ENCODE peak calls at places on chromosome 5, in six cellular contexts. G, Y, O, L, T and Z are unnamed samples.

GRCh38 chr5:171175746-171176145 is 133.3 kb upstream of the TLX3 start:
- DNase-seq in O (no peak), Y (no peak), L (no peak), T (no peak), G (no peak), Z (no peak)

GRCh38 chr5:74232281-74232680 is 408.2 kb downstream of the ENC1 start:
- DNase-seq in O (no peak), G (no peak), Y (peak; percentile 83), L (no peak), T (no peak), Z (no peak)

GRCh38 chr5:56475689-56476486 is 242.8 kb upstream of the ANKRD55 start:
- DNase-seq in Y (no peak), G (no peak), L (no peak), T (no peak), O (no peak), Z (no peak)

GRCh38 chr5:2239237-2239910 is 356.6 kb upstream of the IRX4 start:
- DNase-seq in L (no peak), T (no peak), Y (no peak), O (no peak), G (no peak), Z (no peak)

GRCh38 chr5:37836173-37837100 is 3.4 kb downstream of the GDNF start:
- DNase-seq in Y (no peak), T (no peak), O (no peak), G (no peak), L (no peak), Z (no peak)

GRCh38 chr5:33941090-33941489 is 4.9 kb downstream of the RXFP3 start:
- DNase-seq in T (no peak), O (no peak), G (no peak), L (no peak), Y (no peak), Z (no peak)

GRCh38 chr5:144189800-144190429 is 19.2 kb downstream of the KCTD16 start:
- DNase-seq in L (no peak), O (peak; percentile 73), T (no peak), G (peak; percentile 73), Y (no peak), Z (peak; percentile 87)

GRCh38 chr5:141780952-141781730 is 97.1 kb downstream of the PCDH1 start:
- DNase-seq in G (no peak), T (no peak), O (no peak), L (no peak), Y (no peak), Z (no peak)